ENCODE peak calls at places on chromosome 21, in seven cellular contexts. One of them, this sample, is unnamed.

GRCh38 chr21:43207043-43207315 is 38.2 kb downstream of the CRYAA start:
- DNase-seq in endothelial cell: no peak
- DNase-seq in Calu3: no peak
- DNase-seq in GM13976: no peak
- DNase-seq in AG04450: no peak
- DNase-seq in fibroblast of the aortic adventitia: no peak
- DNase-seq in heart right ventricle: no peak
- DNase-seq in this sample: no peak

GRCh38 chr21:45427331-45428271 is 22.6 kb downstream of the COL18A1 start:
- DNase-seq in endothelial cell: no peak
- DNase-seq in Calu3: peak; percentile 78
- DNase-seq in GM13976: no peak
- DNase-seq in AG04450: peak; percentile 83
- DNase-seq in fibroblast of the aortic adventitia: peak; percentile 82
- DNase-seq in heart right ventricle: no peak
- DNase-seq in this sample: peak; percentile 57

GRCh38 chr21:36459098-36459497 is 20.8 kb downstream of the CLDN14 start:
- DNase-seq in endothelial cell: no peak
- DNase-seq in Calu3: no peak
- DNase-seq in GM13976: no peak
- DNase-seq in AG04450: no peak
- DNase-seq in fibroblast of the aortic adventitia: no peak
- DNase-seq in heart right ventricle: no peak
- DNase-seq in this sample: no peak

GRCh38 chr21:42514883-42515228 is 1.2 kb downstream of the SLC37A1 start:
- DNase-seq in endothelial cell: no peak
- DNase-seq in Calu3: no peak
- DNase-seq in GM13976: no peak
- DNase-seq in AG04450: no peak
- DNase-seq in fibroblast of the aortic adventitia: no peak
- DNase-seq in heart right ventricle: no peak
- DNase-seq in this sample: no peak

GRCh38 chr21:17636711-17637110 is 24.0 kb upstream of the BTG3 start:
- DNase-seq in endothelial cell: no peak
- DNase-seq in Calu3: no peak
- DNase-seq in GM13976: no peak
- DNase-seq in AG04450: no peak
- DNase-seq in fibroblast of the aortic adventitia: no peak
- DNase-seq in heart right ventricle: peak; percentile 14
- DNase-seq in this sample: no peak

GRCh38 chr21:46028547-46029200 is 47.1 kb downstream of the COL6A1 start:
- DNase-seq in endothelial cell: no peak
- DNase-seq in Calu3: no peak
- DNase-seq in GM13976: no peak
- DNase-seq in AG04450: peak; percentile 56
- DNase-seq in fibroblast of the aortic adventitia: peak; percentile 86
- DNase-seq in heart right ventricle: no peak
- DNase-seq in this sample: no peak

GRCh38 chr21:46002841-46003574 is 21.4 kb downstream of the COL6A1 start:
- DNase-seq in endothelial cell: no peak
- DNase-seq in Calu3: no peak
- DNase-seq in GM13976: no peak
- DNase-seq in AG04450: no peak
- DNase-seq in fibroblast of the aortic adventitia: no peak
- DNase-seq in heart right ventricle: peak; percentile 23
- DNase-seq in this sample: no peak

GRCh38 chr21:38859852-38860251 is 54.1 kb downstream of the ETS2 start:
- DNase-seq in endothelial cell: no peak
- DNase-seq in Calu3: no peak
- DNase-seq in GM13976: no peak
- DNase-seq in AG04450: no peak
- DNase-seq in fibroblast of the aortic adventitia: no peak
- DNase-seq in heart right ventricle: no peak
- DNase-seq in this sample: no peak

GRCh38 chr21:31310750-31311149 is 33.3 kb downstream of the TIAM1 start:
- DNase-seq in endothelial cell: no peak
- DNase-seq in Calu3: no peak
- DNase-seq in GM13976: no peak
- DNase-seq in AG04450: peak; percentile 43
- DNase-seq in fibroblast of the aortic adventitia: no peak
- DNase-seq in heart right ventricle: no peak
- DNase-seq in this sample: no peak

GRCh38 chr21:34996304-34997081 is 52.6 kb downstream of the RUNX1 start:
- DNase-seq in endothelial cell: no peak
- DNase-seq in Calu3: no peak
- DNase-seq in GM13976: no peak
- DNase-seq in AG04450: no peak
- DNase-seq in fibroblast of the aortic adventitia: peak; percentile 87
- DNase-seq in heart right ventricle: no peak
- DNase-seq in this sample: peak; percentile 66

GRCh38 chr21:46154155-46154954 is 1.0 kb downstream of the FTCD start:
- DNase-seq in endothelial cell: no peak
- DNase-seq in Calu3: no peak
- DNase-seq in GM13976: no peak
- DNase-seq in AG04450: no peak
- DNase-seq in fibroblast of the aortic adventitia: no peak
- DNase-seq in heart right ventricle: no peak
- DNase-seq in this sample: no peak

GRCh38 chr21:37503848-37504467 is 137.4 kb downstream of the DYRK1A start:
- DNase-seq in endothelial cell: no peak
- DNase-seq in Calu3: no peak
- DNase-seq in GM13976: no peak
- DNase-seq in AG04450: peak; percentile 43
- DNase-seq in fibroblast of the aortic adventitia: peak; percentile 39
- DNase-seq in heart right ventricle: no peak
- DNase-seq in this sample: no peak

GRCh38 chr21:34609244-34609950 is 5.5 kb downstream of the RCAN1 start:
- DNase-seq in endothelial cell: no peak
- DNase-seq in Calu3: no peak
- DNase-seq in GM13976: no peak
- DNase-seq in AG04450: no peak
- DNase-seq in fibroblast of the aortic adventitia: no peak
- DNase-seq in heart right ventricle: no peak
- DNase-seq in this sample: no peak

GRCh38 chr21:45811136-45811535 is 167.6 kb downstream of the PCBP3 start:
- DNase-seq in endothelial cell: no peak
- DNase-seq in Calu3: no peak
- DNase-seq in GM13976: no peak
- DNase-seq in AG04450: no peak
- DNase-seq in fibroblast of the aortic adventitia: no peak
- DNase-seq in heart right ventricle: no peak
- DNase-seq in this sample: no peak

GRCh38 chr21:35525443-35525842 is 476.3 kb upstream of the RUNX1 start:
- DNase-seq in endothelial cell: no peak
- DNase-seq in Calu3: no peak
- DNase-seq in GM13976: no peak
- DNase-seq in AG04450: no peak
- DNase-seq in fibroblast of the aortic adventitia: peak; percentile 9
- DNase-seq in heart right ventricle: no peak
- DNase-seq in this sample: no peak

GRCh38 chr21:34085129-34085528 is 11.8 kb downstream of the MRPS6 start:
- DNase-seq in endothelial cell: no peak
- DNase-seq in Calu3: no peak
- DNase-seq in GM13976: no peak
- DNase-seq in AG04450: no peak
- DNase-seq in fibroblast of the aortic adventitia: no peak
- DNase-seq in heart right ventricle: no peak
- DNase-seq in this sample: no peak

GRCh38 chr21:46452719-46453118 is 6.0 kb upstream of the DIP2A start:
- DNase-seq in endothelial cell: no peak
- DNase-seq in Calu3: no peak
- DNase-seq in GM13976: no peak
- DNase-seq in AG04450: no peak
- DNase-seq in fibroblast of the aortic adventitia: no peak
- DNase-seq in heart right ventricle: no peak
- DNase-seq in this sample: no peak

GRCh38 chr21:14825405-14826032 is 239.3 kb downstream of the NRIP1 start:
- DNase-seq in endothelial cell: no peak
- DNase-seq in Calu3: no peak
- DNase-seq in GM13976: peak; percentile 47
- DNase-seq in AG04450: no peak
- DNase-seq in fibroblast of the aortic adventitia: no peak
- DNase-seq in heart right ventricle: no peak
- DNase-seq in this sample: no peak

GRCh38 chr21:16789636-16790035 is 723.2 kb upstream of the CXADR start:
- DNase-seq in endothelial cell: no peak
- DNase-seq in Calu3: no peak
- DNase-seq in GM13976: no peak
- DNase-seq in AG04450: no peak
- DNase-seq in fibroblast of the aortic adventitia: no peak
- DNase-seq in heart right ventricle: no peak
- DNase-seq in this sample: no peak

GRCh38 chr21:20997633-20998455 is at the start of gene NCAM2:
- DNase-seq in endothelial cell: peak; percentile 79
- DNase-seq in Calu3: no peak
- DNase-seq in GM13976: peak; percentile 50
- DNase-seq in AG04450: peak; percentile 60
- DNase-seq in fibroblast of the aortic adventitia: peak; percentile 76
- DNase-seq in heart right ventricle: peak; percentile 76
- DNase-seq in this sample: peak; percentile 59

GRCh38 chr21:46284077-46284644 is 1.2 kb downstream of the MCM3AP start:
- DNase-seq in endothelial cell: peak; percentile 47
- DNase-seq in Calu3: no peak
- DNase-seq in GM13976: no peak
- DNase-seq in AG04450: no peak
- DNase-seq in fibroblast of the aortic adventitia: no peak
- DNase-seq in heart right ventricle: no peak
- DNase-seq in this sample: no peak

GRCh38 chr21:22965455-22966125 is 1967.4 kb downstream of the NCAM2 start:
- DNase-seq in endothelial cell: no peak
- DNase-seq in Calu3: no peak
- DNase-seq in GM13976: no peak
- DNase-seq in AG04450: no peak
- DNase-seq in fibroblast of the aortic adventitia: no peak
- DNase-seq in heart right ventricle: no peak
- DNase-seq in this sample: no peak

DNA sequence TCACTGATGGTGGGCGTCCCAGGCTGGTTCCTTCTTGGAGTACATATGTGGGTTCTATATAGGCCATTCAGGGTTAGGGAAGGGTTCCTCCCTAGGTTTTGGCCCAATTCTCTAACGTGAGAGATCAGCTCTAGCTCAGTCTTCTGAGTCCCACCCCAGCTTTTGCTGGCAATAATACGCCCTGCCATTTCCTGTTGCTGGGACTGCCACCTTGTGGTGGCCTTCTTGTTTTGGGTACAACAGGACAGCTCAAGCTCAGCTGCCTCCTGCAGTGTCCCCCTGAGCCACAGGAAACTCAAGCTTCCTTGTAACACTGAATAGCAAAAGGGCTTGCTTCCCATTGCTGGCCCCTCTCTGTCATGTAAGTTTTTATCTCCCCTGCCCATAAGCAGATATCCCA is 77.8 kb downstream of the BACH1 start:
- DNase-seq in endothelial cell: peak; percentile 17
- DNase-seq in Calu3: peak; percentile 32
- DNase-seq in GM13976: peak; percentile 55
- DNase-seq in AG04450: no peak
- DNase-seq in fibroblast of the aortic adventitia: peak; percentile 25
- DNase-seq in heart right ventricle: peak; percentile 18
- DNase-seq in this sample: no peak
- TF ChIP-seq CTCF in endothelial cell: peak; percentile 38
- TF ChIP-seq CTCF in Calu3: peak; percentile 36
- TF ChIP-seq CTCF in GM13976: peak; percentile 77
- TF ChIP-seq CTCF in AG04450: peak; percentile 36
- TF ChIP-seq CTCF in fibroblast of the aortic adventitia: peak; percentile 35
- TF ChIP-seq CTCF in heart right ventricle: peak; percentile 51
- TF ChIP-seq CTCF in this sample: peak; percentile 17

DNA sequence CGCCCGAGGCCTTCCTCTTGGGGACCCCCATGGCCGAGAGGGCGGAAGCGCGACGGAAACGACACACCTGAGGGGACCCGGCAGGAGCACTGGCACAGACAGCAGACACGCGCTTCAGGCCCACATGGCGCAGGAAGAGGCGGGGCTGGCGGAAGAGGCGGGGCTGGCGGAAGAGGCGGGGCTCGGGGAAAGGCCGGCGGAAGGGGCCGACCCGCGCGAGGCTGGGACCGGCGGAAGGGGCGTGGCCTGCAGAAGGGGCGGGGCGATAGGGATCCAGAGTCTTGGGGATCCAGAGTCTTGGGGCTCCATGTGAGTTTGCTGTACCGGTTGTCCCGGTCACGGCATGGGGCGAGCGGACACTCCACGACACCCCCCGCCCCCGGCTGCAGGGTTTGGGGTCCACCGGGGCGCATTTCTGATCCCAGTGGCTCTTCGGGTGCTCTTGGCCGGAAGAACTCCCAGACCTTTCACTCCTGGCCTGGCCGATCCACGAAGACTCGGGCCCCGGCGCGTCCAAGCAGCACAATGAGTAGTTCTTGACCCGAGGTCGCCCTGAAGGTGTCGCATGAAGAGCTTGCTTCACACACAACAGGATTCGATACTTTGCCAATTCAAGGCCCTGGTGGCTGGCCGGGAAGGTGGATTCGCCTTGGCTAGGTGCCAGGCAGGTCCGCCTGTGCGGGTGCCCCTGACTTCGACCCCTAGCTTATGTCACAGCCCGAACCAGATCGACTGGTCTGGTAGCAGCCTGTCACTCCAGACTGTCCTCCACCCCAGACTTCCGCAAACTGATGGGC is at the start of gene URB1:
- DNase-seq in endothelial cell: peak; percentile 84
- DNase-seq in Calu3: peak; percentile 93
- DNase-seq in GM13976: peak; percentile 98
- DNase-seq in AG04450: peak; percentile 32
- DNase-seq in fibroblast of the aortic adventitia: peak; percentile 72
- DNase-seq in heart right ventricle: peak; percentile 97
- DNase-seq in this sample: peak; percentile 57
- TF ChIP-seq CTCF in endothelial cell: no peak
- TF ChIP-seq CTCF in Calu3: no peak
- TF ChIP-seq CTCF in GM13976: no peak
- TF ChIP-seq CTCF in AG04450: no peak
- TF ChIP-seq CTCF in fibroblast of the aortic adventitia: no peak
- TF ChIP-seq CTCF in heart right ventricle: no peak
- TF ChIP-seq CTCF in this sample: no peak

GRCh38 chr21:44296103-44296519 is 3.7 kb upstream of the PFKL start:
- DNase-seq in endothelial cell: no peak
- DNase-seq in Calu3: no peak
- DNase-seq in GM13976: no peak
- DNase-seq in AG04450: no peak
- DNase-seq in fibroblast of the aortic adventitia: no peak
- DNase-seq in heart right ventricle: no peak
- DNase-seq in this sample: no peak
- TF ChIP-seq CTCF in endothelial cell: no peak
- TF ChIP-seq CTCF in Calu3: no peak
- TF ChIP-seq CTCF in GM13976: no peak
- TF ChIP-seq CTCF in AG04450: no peak
- TF ChIP-seq CTCF in fibroblast of the aortic adventitia: no peak
- TF ChIP-seq CTCF in heart right ventricle: no peak
- TF ChIP-seq CTCF in this sample: no peak

DNA sequence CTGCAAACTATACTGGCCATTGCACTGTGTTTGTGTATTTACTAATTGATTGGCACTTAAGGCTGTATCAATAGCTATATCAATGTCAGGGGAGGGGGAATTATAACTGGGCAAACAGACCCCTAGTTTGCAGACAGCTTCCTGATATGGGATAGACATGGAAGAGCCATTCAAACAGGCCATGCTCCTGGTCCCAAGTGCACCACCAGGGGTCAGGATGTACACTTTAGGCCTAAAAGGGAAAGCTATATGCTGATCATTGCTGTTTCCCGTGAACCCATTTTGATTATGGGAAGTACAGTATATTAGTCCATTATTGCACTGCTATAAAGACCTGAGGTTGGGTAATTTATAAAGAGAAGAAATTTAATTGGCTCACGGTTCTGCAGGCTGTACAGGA is 125.0 kb upstream of the BACE2 start:
- DNase-seq in endothelial cell: no peak
- DNase-seq in Calu3: no peak
- DNase-seq in GM13976: no peak
- DNase-seq in AG04450: no peak
- DNase-seq in fibroblast of the aortic adventitia: no peak
- DNase-seq in heart right ventricle: no peak
- DNase-seq in this sample: no peak
- TF ChIP-seq CTCF in endothelial cell: no peak
- TF ChIP-seq CTCF in Calu3: no peak
- TF ChIP-seq CTCF in GM13976: no peak
- TF ChIP-seq CTCF in AG04450: no peak
- TF ChIP-seq CTCF in fibroblast of the aortic adventitia: no peak
- TF ChIP-seq CTCF in heart right ventricle: peak; percentile 37
- TF ChIP-seq CTCF in this sample: no peak